ENCODE peak calls at places on chromosomes 2 and 18, in eight cellular contexts. Q, G, M, E, I, O, Z and D are unnamed samples.

GRCh38 chr2:168208652-168209051 is 38.7 kb downstream of the STK39 start:
- DNase-seq in M (no peak), E (no peak), Q (no peak), I (no peak), Z (no peak), G (no peak), O (no peak), D (no peak)

GRCh38 chr18:63961430-63961980 is 8.4 kb upstream of the SERPINB8 start:
- DNase-seq in O (no peak), I (no peak), Q (no peak), Z (no peak), E (no peak), G (no peak), M (no peak), D (no peak)

GRCh38 chr2:105470979-105471378 is 72.1 kb upstream of the FHL2 start:
- DNase-seq in Q (no peak), I (no peak), Z (no peak), G (no peak), M (no peak), E (no peak), O (no peak), D (no peak)

GRCh38 chr2:67526283-67526682 is 129.2 kb downstream of the ETAA1 start:
- DNase-seq in M (no peak), E (no peak), Z (no peak), Q (no peak), G (no peak), I (no peak), O (no peak), D (no peak)

GRCh38 chr2:224682121-224682520 is 34.0 kb downstream of the CCDC195 start:
- DNase-seq in Z (no peak), G (no peak), I (no peak), O (no peak), E (no peak), M (no peak), Q (no peak), D (no peak)

GRCh38 chr2:138277062-138277461 is 224.5 kb upstream of the SPOPL start:
- DNase-seq in Q (no peak), O (no peak), G (no peak), I (no peak), M (no peak), Z (no peak), E (no peak), D (no peak)

GRCh38 chr2:172921538-172922236 is 154.0 kb upstream of the MAP3K20 start:
- DNase-seq in Q (no peak), G (no peak), I (no peak), M (no peak), E (peak), Z (no peak), O (peak), D (no peak)

GRCh38 chr2:163467206-163467605 is 268.6 kb downstream of the FIGN start:
- DNase-seq in Z (no peak), E (no peak), M (no peak), Q (no peak), I (no peak), G (no peak), O (no peak), D (no peak)

GRCh38 chr2:201775326-201775725 is 5.4 kb downstream of the ALS2 start:
- DNase-seq in Q (no peak), O (no peak), Z (no peak), I (no peak), M (no peak), G (no peak), E (no peak), D (no peak)

GRCh38 chr2:216652566-216652965 is 19.3 kb downstream of the IGFBP2 start:
- DNase-seq in I (no peak), Q (no peak), Z (no peak), G (no peak), O (no peak), E (no peak), M (no peak), D (no peak)

GRCh38 chr2:30763151-30763660 is 44.0 kb downstream of the CAPN13 start:
- DNase-seq in Q (no peak), Z (no peak), E (no peak), I (no peak), O (no peak), G (no peak), M (no peak), D (no peak)

GRCh38 chr18:59655661-59656060 is 41.6 kb downstream of the CCBE1 start:
- DNase-seq in I (no peak), E (no peak), O (no peak), Q (no peak), G (no peak), Z (no peak), M (no peak), D (no peak)

GRCh38 chr18:73835039-73835438 is 312.6 kb downstream of the FBXO15 start:
- DNase-seq in Z (no peak), M (no peak), Q (no peak), I (no peak), E (no peak), O (no peak), G (no peak), D (no peak)

GRCh38 chr2:174699993-174700766 is 64.1 kb downstream of the CHRNA1 start:
- DNase-seq in E (no peak), G (no peak), M (no peak), Q (no peak), Z (no peak), I (no peak), O (peak), D (no peak)

GRCh38 chr2:238285653-238286082 is 2.7 kb downstream of the PER2 start:
- DNase-seq in O (peak), Q (peak), Z (no peak), I (no peak), E (peak), M (peak), G (no peak), D (peak)

GRCh38 chr2:172239944-172240590 is 137.4 kb upstream of the DLX2 start:
- DNase-seq in Z (no peak), Q (no peak), G (no peak), M (no peak), I (no peak), E (no peak), O (no peak), D (no peak)

GRCh38 chr2:227759411-227760113 is 13.9 kb downstream of the SCYGR8 start:
- DNase-seq in Q (no peak), G (no peak), I (no peak), O (no peak), Z (no peak), M (peak), E (no peak), D (no peak)

GRCh38 chr2:36556847-36557246 is 41.1 kb downstream of the FEZ2 start:
- DNase-seq in O (peak), Q (no peak), Z (no peak), G (no peak), M (no peak), E (no peak), I (no peak), D (no peak)

GRCh38 chr2:234178309-234179030 is 128.0 kb downstream of the SPP2 start:
- DNase-seq in Z (no peak), G (no peak), E (peak), O (peak), M (peak), Q (no peak), I (no peak), D (no peak)

GRCh38 chr2:185291035-185291647 is 447.5 kb upstream of the FSIP2 start:
- DNase-seq in O (no peak), Q (no peak), E (peak), Z (peak), M (peak), I (no peak), G (no peak), D (peak)

GRCh38 chr2:203453858-203454451 is 81.1 kb downstream of the RAPH1 start:
- DNase-seq in I (no peak), O (peak), Q (peak), Z (peak), E (peak), M (no peak), G (no peak), D (no peak)

GRCh38 chr2:219627105-219628100 is at the start of gene SLC4A3:
- DNase-seq in Q (peak), Z (no peak), M (no peak), E (peak), G (no peak), I (no peak), O (peak), D (peak)

GRCh38 chr2:144198116-144198515 is 321.8 kb downstream of the ZEB2 start:
- DNase-seq in O (no peak), M (no peak), G (no peak), I (no peak), Z (no peak), Q (no peak), E (no peak), D (no peak)

GRCh38 chr2:142290931-142291330 is 160.1 kb upstream of the LRP1B start:
- DNase-seq in E (no peak), Q (no peak), G (no peak), I (no peak), Z (no peak), M (no peak), O (no peak), D (no peak)

GRCh38 chr2:190891370-190891769 is 10.7 kb downstream of the GLS start:
- DNase-seq in Q (no peak), Z (peak), G (no peak), O (no peak), E (no peak), I (no peak), M (no peak), D (no peak)

GRCh38 chr18:31424383-31424988 is 23.1 kb upstream of the DSG3 start:
- DNase-seq in I (no peak), G (no peak), Z (peak), M (peak), O (no peak), E (no peak), Q (no peak), D (peak)

GRCh38 chr2:6975988-6976387 is 58.8 kb downstream of the RNF144A start:
- DNase-seq in Z (no peak), G (no peak), Q (no peak), O (no peak), E (peak), M (no peak), I (no peak), D (no peak)

GRCh38 chr2:85903849-85904248 is 15.1 kb upstream of the ST3GAL5 start:
- DNase-seq in G (no peak), I (no peak), Q (no peak), E (no peak), M (no peak), Z (no peak), O (no peak), D (no peak)

GRCh38 chr18:9872823-9873222 is 12.9 kb upstream of the TXNDC2 start:
- DNase-seq in E (no peak), G (no peak), I (no peak), Z (no peak), O (no peak), M (no peak), Q (no peak), D (no peak)

GRCh38 chr2:166516712-166517303 is 22.8 kb upstream of the SCN7A start:
- DNase-seq in Q (peak), M (peak), O (no peak), Z (no peak), I (no peak), E (peak), G (no peak), D (no peak)

GRCh38 chr2:54470241-54470938 is 14.3 kb downstream of the SPTBN1 start:
- DNase-seq in Q (no peak), E (no peak), I (no peak), Z (no peak), O (no peak), G (no peak), M (peak), D (no peak)